ENCODE peak calls at places on chromosomes 12 and 14, in six cellular contexts. M, X, L, B, E and I are unnamed samples.

GRCh38 chr12:80598004-80598606 is 109.3 kb upstream of the MYF6 start:
- DNase-seq in L (no peak), B (peak; percentile 41), E (no peak), M (peak; percentile 6), X (no peak), I (no peak)

GRCh38 chr12:24728366-24728765 is 220.5 kb downstream of the BCAT1 start:
- DNase-seq in L (no peak), X (peak; percentile 50), E (no peak), M (no peak), B (no peak), I (no peak)

GRCh38 chr12:42326466-42327226 is 679 bp downstream of the PPHLN1 start:
- DNase-seq in M (peak; percentile 6), B (peak; percentile 30), X (peak; percentile 47), L (no peak), E (no peak), I (no peak)

GRCh38 chr12:79127268-79127895 is 262.8 kb downstream of the SYT1 start:
- DNase-seq in M (no peak), X (peak; percentile 29), L (no peak), E (no peak), B (peak; percentile 39), I (no peak)

GRCh38 chr12:27733052-27733656 is 22.5 kb downstream of the MRPS35 start:
- DNase-seq in X (peak; percentile 58), M (peak; percentile 18), L (no peak), E (no peak), B (peak; percentile 46), I (no peak)

GRCh38 chr14:93824518-93825234 is 36.4 kb upstream of the PRIMA1 start:
- DNase-seq in B (no peak), X (no peak), L (no peak), E (no peak), M (peak; percentile 24), I (no peak)

GRCh38 chr12:19967486-19967885 is 400.9 kb upstream of the PDE3A start:
- DNase-seq in E (no peak), M (no peak), X (peak; percentile 33), L (peak; percentile 61), B (peak; percentile 89), I (peak; percentile 78)

GRCh38 chr12:58541300-58541690 is 379.0 kb downstream of the LRIG3 start:
- DNase-seq in B (no peak), M (no peak), L (no peak), E (no peak), X (no peak), I (no peak)

GRCh38 chr12:89919241-89919906 is 210.7 kb upstream of the ATP2B1 start:
- DNase-seq in L (no peak), E (no peak), B (no peak), X (no peak), M (no peak), I (peak; percentile 98)

GRCh38 chr14:102442241-102443211 is 67.0 kb downstream of the ANKRD9 start:
- DNase-seq in L (no peak), E (no peak), B (no peak), X (no peak), M (no peak), I (no peak)

GRCh38 chr14:69711065-69711464 is 55.9 kb upstream of the SRSF5 start:
- DNase-seq in L (peak; percentile 84), M (no peak), X (no peak), B (no peak), E (no peak), I (peak; percentile 64)

GRCh38 chr12:124778411-124778810 is 85.3 kb downstream of the SCARB1 start:
- DNase-seq in L (no peak), M (no peak), E (no peak), B (no peak), X (no peak), I (no peak)

GRCh38 chr14:96167224-96168148 is 37.2 kb upstream of the BDKRB2 start:
- DNase-seq in X (no peak), M (no peak), L (peak; percentile 20), B (peak; percentile 95), E (no peak), I (no peak)

GRCh38 chr12:113086249-113087164 is 30.0 kb downstream of the DTX1 start:
- DNase-seq in E (peak; percentile 10), M (no peak), L (no peak), X (no peak), B (no peak), I (no peak)

GRCh38 chr12:108828774-108829173 is 28.6 kb downstream of the SSH1 start:
- DNase-seq in B (no peak), E (no peak), X (no peak), M (no peak), L (no peak), I (no peak)

GRCh38 chr12:71426648-71427047 is 12.9 kb upstream of the LGR5 start:
- DNase-seq in E (no peak), M (no peak), B (peak; percentile 45), L (peak; percentile 20), X (no peak), I (no peak)

GRCh38 chr12:64566122-64566521 is 44.2 kb upstream of the RASSF3 start:
- DNase-seq in M (no peak), X (no peak), L (no peak), B (peak; percentile 44), E (no peak), I (no peak)